ENCODE peak calls at places on chromosomes 4 and X, in five cellular contexts. Y, O, P, K and G are unnamed samples.
A peak's percentile ranks its signal among the peaks of the same experiment; 100 is the strongest.

GRCh38 chr4:86594559-86595425 is 677 bp downstream of the PTPN13 start:
- DNase-seq in Y (no peak), O (peak; percentile 82), P (no peak), K (peak; percentile 5), G (no peak)

GRCh38 chr4:182905038-182905437 is 12.1 kb downstream of the DCTD start:
- DNase-seq in Y (no peak), O (no peak), P (no peak), K (no peak), G (no peak)

GRCh38 chrX:39149761-39150160 is 348.5 kb downstream of the MID1IP1 start:
- DNase-seq in Y (peak; percentile 41), O (peak; percentile 65), P (peak; percentile 61), K (peak; percentile 47), G (peak; percentile 65)

GRCh38 chr4:73765296-73765695 is 24.9 kb downstream of the CXCL8 start:
- DNase-seq in Y (no peak), O (no peak), P (no peak), K (no peak), G (no peak)

GRCh38 chr4:121989715-121990114 is 37.9 kb upstream of the TRPC3 start:
- DNase-seq in Y (no peak), O (no peak), P (no peak), K (no peak), G (no peak)

GRCh38 chr4:75432683-75433082 is 81.5 kb downstream of the RCHY1 start:
- DNase-seq in Y (no peak), O (no peak), P (no peak), K (peak; percentile 11), G (peak; percentile 21)

GRCh38 chr4:66330125-66330524 is 659.8 kb upstream of the EPHA5 start:
- DNase-seq in Y (no peak), O (no peak), P (no peak), K (no peak), G (no peak)

GRCh38 chr4:140158234-140159030 is 4.4 kb upstream of the MAML3 start:
- DNase-seq in Y (no peak), O (no peak), P (no peak), K (no peak), G (peak; percentile 13)

GRCh38 chrX:115413246-115413878 is 123.8 kb downstream of the LUZP4 start:
- DNase-seq in Y (no peak), O (no peak), P (no peak), K (no peak), G (no peak)

GRCh38 chr4:132123870-132124623 is 1025.0 kb upstream of the PCDH10 start:
- DNase-seq in Y (no peak), O (no peak), P (no peak), K (no peak), G (no peak)

GRCh38 chr4:27828843-27829242 is 968.2 kb downstream of the STIM2 start:
- DNase-seq in Y (no peak), O (no peak), P (no peak), K (no peak), G (no peak)

GRCh38 chr4:38322709-38323108 is 341.3 kb upstream of the KLF3 start:
- DNase-seq in Y (no peak), O (no peak), P (no peak), K (no peak), G (no peak)

GRCh38 chr4:1910643-1911042 is 39.5 kb downstream of the NSD2 start:
- DNase-seq in Y (no peak), O (peak; percentile 49), P (peak; percentile 51), K (peak; percentile 52), G (peak; percentile 35)

GRCh38 chrX:148771440-148771839 is 271.0 kb downstream of the AFF2 start:
- DNase-seq in Y (no peak), O (no peak), P (no peak), K (no peak), G (no peak)

GRCh38 chrX:105502336-105502735 is 281.8 kb upstream of the TEX13A start:
- DNase-seq in Y (no peak), O (no peak), P (no peak), K (no peak), G (no peak)

GRCh38 chrX:128928636-128929035 is 594.7 kb downstream of the SMARCA1 start:
- DNase-seq in Y (no peak), O (no peak), P (no peak), K (no peak), G (no peak)

GRCh38 chr4:182874158-182874855 is 42.9 kb downstream of the DCTD start:
- DNase-seq in Y (no peak), O (no peak), P (no peak), K (no peak), G (peak; percentile 39)

GRCh38 chrX:68684919-68685304 is 37.4 kb downstream of the STARD8 start:
- DNase-seq in Y (no peak), O (no peak), P (no peak), K (no peak), G (no peak)

GRCh38 chr4:11805837-11806236 is 377.1 kb upstream of the HS3ST1 start:
- DNase-seq in Y (no peak), O (peak; percentile 7), P (no peak), K (peak; percentile 9), G (peak; percentile 2)

GRCh38 chrX:10190367-10190766 is 33.6 kb downstream of the CLCN4 start:
- DNase-seq in Y (no peak), O (peak; percentile 64), P (peak; percentile 22), K (peak; percentile 40), G (peak; percentile 54)

GRCh38 chr4:86876894-86877685 is 15.1 kb downstream of the C4orf36 start:
- DNase-seq in Y (no peak), O (no peak), P (no peak), K (no peak), G (no peak)

GRCh38 chr4:89486042-89486441 is 178.4 kb upstream of the GPRIN3 start:
- DNase-seq in Y (no peak), O (no peak), P (no peak), K (no peak), G (no peak)

GRCh38 chr4:2009651-2010233 is 968 bp upstream of the NELFA start:
- DNase-seq in Y (peak; percentile 32), O (peak; percentile 61), P (peak; percentile 64), K (peak; percentile 49), G (peak; percentile 51)